ENCODE peak calls at places on chromosomes 1 and 21, in four cellular contexts. D, B, F and P are unnamed samples.
A peak's percentile ranks its signal among the peaks of the same experiment; 100 is the strongest.

GRCh38 chr1:186050360-186050759 is 316.2 kb downstream of the HMCN1 start:
- DNase-seq in D (no peak), B (no peak), F (no peak), P (no peak)

GRCh38 chr1:109793089-109793485 is 29.4 kb upstream of the EPS8L3 start:
- DNase-seq in D (no peak), B (no peak), F (no peak), P (no peak)

GRCh38 chr1:211529011-211529410 is 37.0 kb upstream of the RD3 start:
- DNase-seq in D (no peak), B (no peak), F (no peak), P (no peak)

GRCh38 chr1:180187626-180188025 is 33.0 kb downstream of the QSOX1 start:
- DNase-seq in D (no peak), B (no peak), F (no peak), P (no peak)

GRCh38 chr1:118785246-118785645 is 202.9 kb downstream of the TBX15 start:
- DNase-seq in D (peak; percentile 49), B (no peak), F (no peak), P (no peak)

GRCh38 chr21:37503848-37504467 is 137.4 kb downstream of the DYRK1A start:
- DNase-seq in D (no peak), B (no peak), F (no peak), P (peak; percentile 7)

GRCh38 chr1:150530491-150531159 is 15.1 kb downstream of the FALEC start:
- DNase-seq in D (no peak), B (no peak), F (no peak), P (no peak)

GRCh38 chr1:77888429-77889239 is at the start of gene NEXN:
- DNase-seq in D (peak; percentile 75), B (peak; percentile 11), F (no peak), P (no peak)

GRCh38 chr1:246035060-246035531 is 472.0 kb downstream of the SMYD3 start:
- DNase-seq in D (no peak), B (no peak), F (no peak), P (no peak)

GRCh38 chr1:232377494-232377770 is 252.5 kb downstream of the SIPA1L2 start:
- DNase-seq in D (no peak), B (no peak), F (no peak), P (no peak)

GRCh38 chr1:23368562-23369334 is 888 bp downstream of the ZNF436 start:
- DNase-seq in D (peak; percentile 90), B (peak; percentile 93), F (peak; percentile 78), P (peak; percentile 83)

GRCh38 chr21:45115141-45115540 is 40.8 kb downstream of the ADARB1 start:
- DNase-seq in D (no peak), B (no peak), F (no peak), P (no peak)

GRCh38 chr1:206674745-206675175 is 9.9 kb upstream of the MAPKAPK2 start:
- DNase-seq in D (no peak), B (no peak), F (no peak), P (no peak)

GRCh38 chr1:165507570-165507969 is 36.2 kb upstream of the LRRC52 start:
- DNase-seq in D (no peak), B (no peak), F (no peak), P (no peak)

GRCh38 chr1:215475719-215476525 is 91.2 kb upstream of the KCTD3 start:
- DNase-seq in D (no peak), B (no peak), F (no peak), P (no peak)

GRCh38 chr1:19762175-19762779 is 37.4 kb downstream of the TMCO4 start:
- DNase-seq in D (peak; percentile 54), B (peak; percentile 50), F (no peak), P (no peak)

GRCh38 chr1:53442297-53442696 is 16.9 kb upstream of the DMRTB1 start:
- DNase-seq in D (peak; percentile 38), B (peak; percentile 52), F (no peak), P (peak; percentile 21)

GRCh38 chr1:20248954-20249612 is 41.6 kb upstream of the VWA5B1 start:
- DNase-seq in D (no peak), B (no peak), F (no peak), P (no peak)

GRCh38 chr1:169371400-169371799 is 3.4 kb downstream of the BLZF1 start:
- DNase-seq in D (peak; percentile 57), B (no peak), F (peak; percentile 82), P (no peak)